ENCODE peak calls at places on chromosomes 6 and 20, in ten cellular contexts. V, X, H, A, I, F, J, O, S and K are unnamed samples.

GRCh38 chr6:906920-907319 is 214.0 kb upstream of the EXOC2 start:
- DNase-seq in H (peak; percentile 54), F (no peak), I (no peak), V (no peak), J (no peak), A (no peak), S (no peak), X (no peak), O (peak; percentile 68), K (no peak)

GRCh38 chr20:61373055-61373399 is 121.0 kb downstream of the CDH4 start:
- DNase-seq in O (no peak), S (no peak), X (no peak), F (no peak), V (no peak), A (no peak), I (no peak), H (no peak), J (no peak), K (no peak)

GRCh38 chr6:63640062-63640461 is 4.5 kb downstream of the PHF3 start:
- DNase-seq in F (no peak), I (no peak), H (no peak), A (no peak), J (no peak), O (peak; percentile 79), V (no peak), S (no peak), X (no peak), K (no peak)

GRCh38 chr6:42756713-42757112 is 10.8 kb upstream of the TBCC start:
- DNase-seq in F (no peak), H (no peak), S (no peak), I (no peak), A (no peak), J (no peak), X (no peak), O (no peak), V (no peak), K (no peak)

GRCh38 chr6:6712258-6712978 is 123.9 kb downstream of the LY86 start:
- DNase-seq in A (peak; percentile 72), H (peak; percentile 83), J (no peak), X (no peak), I (peak; percentile 80), S (no peak), F (no peak), V (peak; percentile 38), O (peak; percentile 87), K (no peak)

GRCh38 chr6:105196076-105196475 is 16.3 kb upstream of the POPDC3 start:
- DNase-seq in I (no peak), J (no peak), O (peak; percentile 39), V (no peak), H (no peak), X (no peak), S (no peak), A (no peak), F (no peak), K (no peak)

GRCh38 chr20:14544688-14545087 is 207.3 kb upstream of the FLRT3 start:
- DNase-seq in O (no peak), X (no peak), F (no peak), A (no peak), S (no peak), J (no peak), H (no peak), V (no peak), I (peak; percentile 21), K (no peak)

GRCh38 chr20:1427457-1428054 is 34.7 kb upstream of the FKBP1A start:
- DNase-seq in F (no peak), A (no peak), J (no peak), V (no peak), I (no peak), H (no peak), O (peak; percentile 37), S (no peak), X (no peak), K (no peak)

GRCh38 chr6:134802426-134803058 is 147.4 kb downstream of the ALDH8A1 start:
- DNase-seq in X (no peak), S (no peak), V (no peak), J (no peak), O (peak; percentile 59), F (no peak), A (no peak), H (no peak), I (no peak), K (no peak)

GRCh38 chr20:3045816-3046676 is at the start of gene MRPS26:
- DNase-seq in H (peak; percentile 93), V (peak; percentile 60), A (peak; percentile 91), I (peak; percentile 94), S (peak; percentile 77), F (peak; percentile 79), J (peak; percentile 80), X (peak; percentile 93), O (peak; percentile 81), K (peak; percentile 91)

GRCh38 chr6:75070244-75070643 is 135.6 kb downstream of the COL12A1 start:
- DNase-seq in F (no peak), X (no peak), V (no peak), S (no peak), O (no peak), J (no peak), I (no peak), H (no peak), A (no peak), K (no peak)

DNA sequence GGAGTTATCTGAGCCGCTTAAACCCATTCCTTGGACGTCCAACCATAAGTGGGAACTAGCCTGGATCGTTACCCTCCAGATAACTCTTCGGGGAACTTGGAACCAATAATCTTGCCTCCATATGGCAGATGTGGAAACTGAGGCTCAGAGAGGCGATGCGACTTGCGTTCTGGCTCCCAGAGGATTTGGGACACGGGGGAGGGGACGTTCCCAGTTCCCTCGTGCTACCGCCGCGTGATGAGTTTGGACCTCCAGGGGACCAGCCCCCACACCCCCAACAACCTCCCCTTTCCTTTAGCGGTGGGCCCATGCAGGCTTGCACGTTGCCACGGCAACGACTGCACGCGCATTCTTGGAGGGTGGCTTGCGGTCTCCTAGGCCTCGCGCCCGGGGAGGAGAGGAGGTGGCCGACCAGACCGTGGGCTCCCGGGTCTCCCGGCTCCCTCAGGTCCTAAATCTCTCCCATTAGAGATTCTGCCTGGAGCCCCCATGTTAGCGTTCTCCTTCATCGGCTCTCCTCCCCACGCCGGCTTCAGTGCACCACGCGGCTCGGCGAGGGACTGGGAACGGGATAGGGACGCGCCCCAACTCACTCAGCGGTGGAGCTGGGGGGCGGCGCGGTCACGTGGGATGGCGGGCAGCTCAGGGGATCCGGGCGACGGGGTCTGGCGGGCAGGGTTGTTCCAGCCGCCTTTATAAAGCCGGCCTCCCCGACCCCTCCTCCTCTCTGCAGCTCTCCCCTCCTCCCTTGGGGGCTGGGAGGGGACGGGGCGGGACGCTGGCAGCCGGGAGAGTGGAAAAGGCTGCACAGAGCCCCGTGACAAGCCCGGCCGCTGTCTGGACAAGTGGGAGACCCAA is at the start of gene PLTP:
- DNase-seq in V (no peak), S (peak; percentile 42), O (peak; percentile 57), A (peak; percentile 58), I (peak; percentile 41), J (peak; percentile 72), X (peak; percentile 79), H (no peak), F (peak; percentile 22), K (peak; percentile 85)
- TF ChIP-seq POLR2A in V (no peak), S (peak; percentile 22), O (no peak), A (no peak), I (no peak), J (no peak), X (no peak), H (no peak), F (peak; percentile 12), K (peak; percentile 42)

GRCh38 chr6:57173886-57174510 is 1.9 kb downstream of the BAG2 start:
- DNase-seq in S (no peak), H (peak; percentile 56), F (no peak), A (no peak), V (peak; percentile 36), X (no peak), J (no peak), O (peak; percentile 84), I (no peak), K (no peak)
- TF ChIP-seq POLR2A in S (no peak), H (no peak), F (no peak), A (no peak), V (no peak), X (no peak), J (no peak), O (peak; percentile 60), I (no peak), K (no peak)

GRCh38 chr20:51014797-51015722 is 7.8 kb downstream of the KCNG1 start:
- DNase-seq in H (peak; percentile 59), V (no peak), A (peak; percentile 35), X (no peak), S (no peak), F (no peak), I (no peak), J (no peak), O (peak; percentile 73), K (no peak)

GRCh38 chr20:51011479-51011878 is 11.4 kb downstream of the KCNG1 start:
- DNase-seq in O (no peak), A (no peak), X (no peak), H (no peak), J (no peak), S (no peak), F (no peak), V (no peak), I (no peak), K (no peak)

GRCh38 chr20:51013577-51014330 is 9.2 kb downstream of the KCNG1 start:
- DNase-seq in V (no peak), A (no peak), X (no peak), H (no peak), F (no peak), O (no peak), I (no peak), S (no peak), J (no peak), K (no peak)

GRCh38 chr20:51010043-51010365 is 12.9 kb downstream of the KCNG1 start:
- DNase-seq in A (no peak), J (no peak), H (no peak), X (no peak), F (no peak), V (no peak), S (no peak), O (no peak), I (no peak), K (no peak)

GRCh38 chr20:51012357-51012756 is 10.6 kb downstream of the KCNG1 start:
- DNase-seq in H (no peak), A (no peak), X (no peak), S (no peak), I (no peak), O (no peak), F (no peak), J (no peak), V (no peak), K (no peak)
- TF ChIP-seq POLR2A in H (no peak), A (no peak), X (no peak), S (no peak), I (no peak), O (no peak), F (no peak), J (no peak), V (no peak), K (no peak)

DNA sequence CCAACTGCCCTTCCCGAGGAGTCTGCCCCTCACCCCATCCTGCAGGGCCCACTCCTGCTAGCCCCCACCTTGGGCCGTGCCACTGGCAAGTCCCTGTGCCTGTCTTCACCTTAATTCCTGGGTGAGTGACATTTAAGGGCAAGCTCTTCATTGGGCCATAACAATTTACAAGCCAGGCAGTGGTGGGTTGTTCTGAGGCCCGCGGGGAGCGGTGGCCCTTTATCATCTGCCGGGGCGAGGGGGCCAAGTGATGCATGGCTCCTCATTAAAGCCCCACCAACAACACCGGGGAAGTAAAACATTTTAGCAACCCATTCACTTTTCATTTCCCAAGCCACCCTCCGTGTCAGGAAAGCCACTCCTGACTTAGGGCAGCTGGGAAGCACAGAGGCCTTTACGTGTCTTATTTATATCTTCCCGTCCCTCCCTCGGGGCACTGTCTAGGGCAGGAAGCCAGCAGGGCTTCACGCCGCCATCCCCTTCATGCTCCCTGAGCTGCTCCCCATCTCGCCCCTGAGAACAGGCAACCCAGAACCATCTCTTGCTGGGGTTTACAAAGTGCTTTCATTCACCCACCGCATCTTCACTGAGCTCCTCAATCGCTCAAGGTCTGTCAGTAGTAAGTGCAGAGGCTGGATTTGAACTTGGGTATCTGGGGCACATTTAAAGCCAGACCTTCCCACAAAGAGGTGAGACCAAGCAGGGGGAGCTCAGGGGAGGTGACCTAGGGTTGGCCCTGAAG is 55.5 kb upstream of the CCDC167 start:
- DNase-seq in H (no peak), V (no peak), F (no peak), O (no peak), S (no peak), I (no peak), A (no peak), J (no peak), X (no peak), K (no peak)
- TF ChIP-seq POLR2A in H (no peak), V (no peak), F (no peak), O (no peak), S (no peak), I (no peak), A (no peak), J (no peak), X (no peak), K (no peak)